ENCODE peak calls at places on chromosomes 7 and 10, in five cellular contexts. One of them, this sample, is unnamed.

GRCh38 chr10:70234668-70235447 is 1.6 kb upstream of the PPA1 start:
- DNase-seq in activated CD4-positive, alpha-beta T cell treated with anti-CD3 and anti-CD28 coated beads, Interleukin-2, amount 10 ng/mL, durations not matched to agents 7 days and 5 days: no peak
- DNase-seq in foreskin fibroblast: peak
- DNase-seq in BJ: peak
- DNase-seq in foreskin keratinocyte: no peak
- DNase-seq in this sample: no peak

GRCh38 chr7:48183370-48183743 is 12.1 kb downstream of the ABCA13 start:
- DNase-seq in activated CD4-positive, alpha-beta T cell treated with anti-CD3 and anti-CD28 coated beads, Interleukin-2, amount 10 ng/mL, durations not matched to agents 7 days and 5 days: no peak
- DNase-seq in foreskin fibroblast: no peak
- DNase-seq in BJ: no peak
- DNase-seq in foreskin keratinocyte: no peak
- DNase-seq in this sample: no peak

GRCh38 chr10:122525788-122526187 is 34.8 kb upstream of the DMBT1 start:
- DNase-seq in activated CD4-positive, alpha-beta T cell treated with anti-CD3 and anti-CD28 coated beads, Interleukin-2, amount 10 ng/mL, durations not matched to agents 7 days and 5 days: no peak
- DNase-seq in foreskin fibroblast: no peak
- DNase-seq in BJ: no peak
- DNase-seq in foreskin keratinocyte: no peak
- DNase-seq in this sample: no peak

GRCh38 chr7:26663905-26664673 is 200.3 kb downstream of the SKAP2 start:
- DNase-seq in activated CD4-positive, alpha-beta T cell treated with anti-CD3 and anti-CD28 coated beads, Interleukin-2, amount 10 ng/mL, durations not matched to agents 7 days and 5 days: no peak
- DNase-seq in foreskin fibroblast: peak
- DNase-seq in BJ: no peak
- DNase-seq in foreskin keratinocyte: no peak
- DNase-seq in this sample: no peak

GRCh38 chr10:108095932-108096925 is 931.7 kb upstream of the SORCS1 start:
- DNase-seq in activated CD4-positive, alpha-beta T cell treated with anti-CD3 and anti-CD28 coated beads, Interleukin-2, amount 10 ng/mL, durations not matched to agents 7 days and 5 days: no peak
- DNase-seq in foreskin fibroblast: no peak
- DNase-seq in BJ: no peak
- DNase-seq in foreskin keratinocyte: no peak
- DNase-seq in this sample: no peak

GRCh38 chr7:42489299-42489698 is 252.3 kb upstream of the GLI3 start:
- DNase-seq in activated CD4-positive, alpha-beta T cell treated with anti-CD3 and anti-CD28 coated beads, Interleukin-2, amount 10 ng/mL, durations not matched to agents 7 days and 5 days: no peak
- DNase-seq in foreskin fibroblast: no peak
- DNase-seq in BJ: no peak
- DNase-seq in foreskin keratinocyte: no peak
- DNase-seq in this sample: no peak

GRCh38 chr10:97771913-97772823 is at the start of gene SFRP5:
- DNase-seq in activated CD4-positive, alpha-beta T cell treated with anti-CD3 and anti-CD28 coated beads, Interleukin-2, amount 10 ng/mL, durations not matched to agents 7 days and 5 days: no peak
- DNase-seq in foreskin fibroblast: peak
- DNase-seq in BJ: no peak
- DNase-seq in foreskin keratinocyte: no peak
- DNase-seq in this sample: no peak

GRCh38 chr7:69738396-69738889 is 140.2 kb downstream of the AUTS2 start:
- DNase-seq in activated CD4-positive, alpha-beta T cell treated with anti-CD3 and anti-CD28 coated beads, Interleukin-2, amount 10 ng/mL, durations not matched to agents 7 days and 5 days: no peak
- DNase-seq in foreskin fibroblast: no peak
- DNase-seq in BJ: no peak
- DNase-seq in foreskin keratinocyte: peak
- DNase-seq in this sample: no peak

GRCh38 chr10:86367339-86367951 is 850 bp upstream of the GRID1 start:
- DNase-seq in activated CD4-positive, alpha-beta T cell treated with anti-CD3 and anti-CD28 coated beads, Interleukin-2, amount 10 ng/mL, durations not matched to agents 7 days and 5 days: no peak
- DNase-seq in foreskin fibroblast: peak
- DNase-seq in BJ: no peak
- DNase-seq in foreskin keratinocyte: no peak
- DNase-seq in this sample: no peak

GRCh38 chr10:76301950-76302349 is 870.5 kb downstream of the LRMDA start:
- DNase-seq in activated CD4-positive, alpha-beta T cell treated with anti-CD3 and anti-CD28 coated beads, Interleukin-2, amount 10 ng/mL, durations not matched to agents 7 days and 5 days: no peak
- DNase-seq in foreskin fibroblast: no peak
- DNase-seq in BJ: no peak
- DNase-seq in foreskin keratinocyte: no peak
- DNase-seq in this sample: no peak

GRCh38 chr10:130969700-130970099 is 341.8 kb downstream of the TCERG1L start:
- DNase-seq in activated CD4-positive, alpha-beta T cell treated with anti-CD3 and anti-CD28 coated beads, Interleukin-2, amount 10 ng/mL, durations not matched to agents 7 days and 5 days: no peak
- DNase-seq in foreskin fibroblast: no peak
- DNase-seq in BJ: no peak
- DNase-seq in foreskin keratinocyte: no peak
- DNase-seq in this sample: no peak

GRCh38 chr7:110944966-110945644 is 145.8 kb upstream of the LRRN3 start:
- DNase-seq in activated CD4-positive, alpha-beta T cell treated with anti-CD3 and anti-CD28 coated beads, Interleukin-2, amount 10 ng/mL, durations not matched to agents 7 days and 5 days: no peak
- DNase-seq in foreskin fibroblast: peak
- DNase-seq in BJ: no peak
- DNase-seq in foreskin keratinocyte: no peak
- DNase-seq in this sample: no peak

GRCh38 chr7:7595451-7595850 is 28.8 kb downstream of the MIOS start:
- DNase-seq in activated CD4-positive, alpha-beta T cell treated with anti-CD3 and anti-CD28 coated beads, Interleukin-2, amount 10 ng/mL, durations not matched to agents 7 days and 5 days: no peak
- DNase-seq in foreskin fibroblast: no peak
- DNase-seq in BJ: no peak
- DNase-seq in foreskin keratinocyte: peak
- DNase-seq in this sample: no peak

GRCh38 chr7:24879281-24879680 is 100.7 kb downstream of the OSBPL3 start:
- DNase-seq in activated CD4-positive, alpha-beta T cell treated with anti-CD3 and anti-CD28 coated beads, Interleukin-2, amount 10 ng/mL, durations not matched to agents 7 days and 5 days: no peak
- DNase-seq in foreskin fibroblast: peak
- DNase-seq in BJ: no peak
- DNase-seq in foreskin keratinocyte: no peak
- DNase-seq in this sample: no peak

GRCh38 chr7:150753826-150754603 is 16.8 kb downstream of the GIMAP5 start:
- DNase-seq in activated CD4-positive, alpha-beta T cell treated with anti-CD3 and anti-CD28 coated beads, Interleukin-2, amount 10 ng/mL, durations not matched to agents 7 days and 5 days: peak
- DNase-seq in foreskin fibroblast: no peak
- DNase-seq in BJ: no peak
- DNase-seq in foreskin keratinocyte: no peak
- DNase-seq in this sample: no peak

GRCh38 chr7:82926477-82926876 is 236.2 kb downstream of the PCLO start:
- DNase-seq in activated CD4-positive, alpha-beta T cell treated with anti-CD3 and anti-CD28 coated beads, Interleukin-2, amount 10 ng/mL, durations not matched to agents 7 days and 5 days: no peak
- DNase-seq in foreskin fibroblast: no peak
- DNase-seq in BJ: no peak
- DNase-seq in foreskin keratinocyte: no peak
- DNase-seq in this sample: no peak

GRCh38 chr7:151503902-151504714 is 15.6 kb downstream of the RHEB start:
- DNase-seq in activated CD4-positive, alpha-beta T cell treated with anti-CD3 and anti-CD28 coated beads, Interleukin-2, amount 10 ng/mL, durations not matched to agents 7 days and 5 days: no peak
- DNase-seq in foreskin fibroblast: peak
- DNase-seq in BJ: peak
- DNase-seq in foreskin keratinocyte: peak
- DNase-seq in this sample: no peak

GRCh38 chr7:22295402-22296264 is 61.3 kb downstream of the RAPGEF5 start:
- DNase-seq in activated CD4-positive, alpha-beta T cell treated with anti-CD3 and anti-CD28 coated beads, Interleukin-2, amount 10 ng/mL, durations not matched to agents 7 days and 5 days: no peak
- DNase-seq in foreskin fibroblast: peak
- DNase-seq in BJ: no peak
- DNase-seq in foreskin keratinocyte: no peak
- DNase-seq in this sample: no peak

GRCh38 chr10:48551796-48552591 is 52.9 kb downstream of the ARHGAP22 start:
- DNase-seq in activated CD4-positive, alpha-beta T cell treated with anti-CD3 and anti-CD28 coated beads, Interleukin-2, amount 10 ng/mL, durations not matched to agents 7 days and 5 days: peak
- DNase-seq in foreskin fibroblast: peak
- DNase-seq in BJ: no peak
- DNase-seq in foreskin keratinocyte: peak
- DNase-seq in this sample: no peak

GRCh38 chr10:50393784-50394183 is 142.5 kb upstream of the ASAH2 start:
- DNase-seq in activated CD4-positive, alpha-beta T cell treated with anti-CD3 and anti-CD28 coated beads, Interleukin-2, amount 10 ng/mL, durations not matched to agents 7 days and 5 days: no peak
- DNase-seq in foreskin fibroblast: peak
- DNase-seq in BJ: no peak
- DNase-seq in foreskin keratinocyte: no peak
- DNase-seq in this sample: no peak

GRCh38 chr7:128899392-128899791 is 11.1 kb downstream of the KCP start:
- DNase-seq in activated CD4-positive, alpha-beta T cell treated with anti-CD3 and anti-CD28 coated beads, Interleukin-2, amount 10 ng/mL, durations not matched to agents 7 days and 5 days: no peak
- DNase-seq in foreskin fibroblast: no peak
- DNase-seq in BJ: no peak
- DNase-seq in foreskin keratinocyte: no peak
- DNase-seq in this sample: no peak

GRCh38 chr7:47326220-47326619 is 255.7 kb downstream of the TNS3 start:
- DNase-seq in activated CD4-positive, alpha-beta T cell treated with anti-CD3 and anti-CD28 coated beads, Interleukin-2, amount 10 ng/mL, durations not matched to agents 7 days and 5 days: no peak
- DNase-seq in foreskin fibroblast: peak
- DNase-seq in BJ: peak
- DNase-seq in foreskin keratinocyte: peak
- DNase-seq in this sample: no peak

GRCh38 chr7:130721486-130722277 is 12.3 kb downstream of the KLF14 start:
- DNase-seq in activated CD4-positive, alpha-beta T cell treated with anti-CD3 and anti-CD28 coated beads, Interleukin-2, amount 10 ng/mL, durations not matched to agents 7 days and 5 days: peak
- DNase-seq in foreskin fibroblast: peak
- DNase-seq in BJ: no peak
- DNase-seq in foreskin keratinocyte: no peak
- DNase-seq in this sample: no peak

GRCh38 chr7:159109092-159110035 is 35.3 kb downstream of the VIPR2 start:
- DNase-seq in activated CD4-positive, alpha-beta T cell treated with anti-CD3 and anti-CD28 coated beads, Interleukin-2, amount 10 ng/mL, durations not matched to agents 7 days and 5 days: no peak
- DNase-seq in foreskin fibroblast: peak
- DNase-seq in BJ: no peak
- DNase-seq in foreskin keratinocyte: no peak
- DNase-seq in this sample: no peak

GRCh38 chr7:47574473-47575328 is 7.2 kb downstream of the TNS3 start:
- DNase-seq in activated CD4-positive, alpha-beta T cell treated with anti-CD3 and anti-CD28 coated beads, Interleukin-2, amount 10 ng/mL, durations not matched to agents 7 days and 5 days: no peak
- DNase-seq in foreskin fibroblast: peak
- DNase-seq in BJ: no peak
- DNase-seq in foreskin keratinocyte: no peak
- DNase-seq in this sample: no peak

GRCh38 chr7:101235050-101235449 is 2.6 kb downstream of the CLDN15 start:
- DNase-seq in activated CD4-positive, alpha-beta T cell treated with anti-CD3 and anti-CD28 coated beads, Interleukin-2, amount 10 ng/mL, durations not matched to agents 7 days and 5 days: no peak
- DNase-seq in foreskin fibroblast: no peak
- DNase-seq in BJ: no peak
- DNase-seq in foreskin keratinocyte: no peak
- DNase-seq in this sample: no peak

GRCh38 chr10:24723386-24723787 is 300 bp downstream of the ARHGAP21 start:
- DNase-seq in activated CD4-positive, alpha-beta T cell treated with anti-CD3 and anti-CD28 coated beads, Interleukin-2, amount 10 ng/mL, durations not matched to agents 7 days and 5 days: peak
- DNase-seq in foreskin fibroblast: peak
- DNase-seq in BJ: no peak
- DNase-seq in foreskin keratinocyte: no peak
- DNase-seq in this sample: peak

GRCh38 chr7:110856704-110857103 is 234.2 kb upstream of the LRRN3 start:
- DNase-seq in activated CD4-positive, alpha-beta T cell treated with anti-CD3 and anti-CD28 coated beads, Interleukin-2, amount 10 ng/mL, durations not matched to agents 7 days and 5 days: no peak
- DNase-seq in foreskin fibroblast: peak
- DNase-seq in BJ: no peak
- DNase-seq in foreskin keratinocyte: peak
- DNase-seq in this sample: no peak

GRCh38 chr7:128022631-128023532 is 8.4 kb downstream of the LRRC4 start:
- DNase-seq in activated CD4-positive, alpha-beta T cell treated with anti-CD3 and anti-CD28 coated beads, Interleukin-2, amount 10 ng/mL, durations not matched to agents 7 days and 5 days: no peak
- DNase-seq in foreskin fibroblast: peak
- DNase-seq in BJ: peak
- DNase-seq in foreskin keratinocyte: peak
- DNase-seq in this sample: no peak

This sample was measured in T-helper 17 cell.